ENCODE peak calls at places on chromosomes 5 and 9, in nine cellular contexts. F, U, J, S, R, Y, D, X and I are unnamed samples.

GRCh38 chr5:43432486-43433365 is 20.5 kb upstream of the CCL28 start:
- DNase-seq in F (peak), J (no peak), S (peak), U (no peak), Y (peak), X (no peak), D (no peak), R (peak), I (peak)

GRCh38 chr5:138969323-138970013 is 94.3 kb upstream of the LRRTM2 start:
- DNase-seq in J (no peak), Y (no peak), D (no peak), X (no peak), R (no peak), U (no peak), F (no peak), S (no peak), I (no peak)

GRCh38 chr5:20476016-20476415 is 488.0 kb upstream of the CDH18 start:
- DNase-seq in S (no peak), F (no peak), U (no peak), R (no peak), J (no peak), D (no peak), Y (no peak), X (no peak), I (no peak)

GRCh38 chr9:138097501-138097991 is 220.0 kb downstream of the CACNA1B start:
- DNase-seq in S (peak), J (peak), U (peak), R (no peak), F (no peak), X (no peak), D (no peak), Y (no peak), I (peak)

GRCh38 chr5:154815684-154816247 is 34.6 kb downstream of the FAXDC2 start:
- DNase-seq in S (no peak), U (no peak), Y (no peak), X (no peak), D (no peak), R (no peak), J (no peak), F (no peak), I (no peak)

GRCh38 chr5:178380541-178381074 is 148.0 kb upstream of the PHYKPL start:
- DNase-seq in F (no peak), R (no peak), X (no peak), J (no peak), Y (no peak), U (no peak), S (no peak), D (no peak), I (peak)

GRCh38 chr5:102090770-102091169 is 205.3 kb downstream of the SLCO4C1 start:
- DNase-seq in X (no peak), R (no peak), J (no peak), F (peak), Y (no peak), D (no peak), U (no peak), S (no peak), I (no peak)

GRCh38 chr5:119270955-119271757 is 84.7 kb upstream of the TNFAIP8 start:
- DNase-seq in R (no peak), J (no peak), X (no peak), S (no peak), D (no peak), U (no peak), Y (peak), F (no peak), I (no peak)

GRCh38 chr5:124824637-124825158 is 78.3 kb upstream of the ZNF608 start:
- DNase-seq in U (no peak), R (peak), D (peak), F (no peak), S (no peak), X (no peak), J (no peak), Y (no peak), I (no peak)

GRCh38 chr5:153352685-153353219 is 137.7 kb upstream of the GRIA1 start:
- DNase-seq in R (no peak), U (no peak), D (no peak), Y (no peak), J (no peak), X (no peak), F (no peak), S (no peak), I (peak)

GRCh38 chr5:6781711-6782110 is 68.5 kb downstream of the TENT4A start:
- DNase-seq in F (no peak), X (no peak), J (no peak), Y (no peak), R (no peak), D (no peak), U (no peak), S (no peak), I (no peak)

GRCh38 chr5:174410716-174411512 is 313.5 kb upstream of the MSX2 start:
- DNase-seq in D (no peak), X (no peak), R (no peak), U (no peak), F (no peak), J (no peak), Y (no peak), S (no peak), I (no peak)

GRCh38 chr5:109922396-109922995 is 232.8 kb downstream of the MAN2A1 start:
- DNase-seq in J (no peak), F (no peak), X (no peak), S (no peak), U (no peak), D (no peak), R (no peak), Y (no peak), I (no peak)

GRCh38 chr5:302951-303350 is 18.6 kb upstream of the AHRR start:
- DNase-seq in J (peak), F (no peak), D (no peak), R (no peak), U (no peak), S (no peak), X (no peak), Y (no peak), I (no peak)

GRCh38 chr5:34740306-34740891 is 84.3 kb downstream of the RAI14 start:
- DNase-seq in X (no peak), D (no peak), J (no peak), Y (no peak), S (no peak), U (no peak), F (no peak), R (no peak), I (peak)

GRCh38 chr5:143481697-143482531 is 78.4 kb upstream of the NR3C1 start:
- DNase-seq in J (no peak), Y (no peak), S (no peak), U (no peak), F (no peak), R (peak), X (no peak), D (no peak), I (no peak)

GRCh38 chr5:20335978-20336377 is 348.0 kb upstream of the CDH18 start:
- DNase-seq in Y (no peak), F (no peak), R (peak), J (no peak), D (no peak), U (no peak), X (no peak), S (no peak), I (no peak)

GRCh38 chr9:137705906-137706305 is 87.1 kb downstream of the EHMT1 start:
- DNase-seq in Y (no peak), D (no peak), R (no peak), J (no peak), F (no peak), U (no peak), S (no peak), X (no peak), I (no peak)

GRCh38 chr5:115626444-115626823 is 598 bp upstream of the TMED7 start:
- DNase-seq in D (no peak), Y (no peak), R (no peak), F (peak), X (no peak), S (no peak), U (no peak), J (no peak), I (peak)

GRCh38 chr5:73826761-73827450 is 200.9 kb downstream of the ARHGEF28 start:
- DNase-seq in D (peak), Y (peak), J (no peak), U (no peak), F (no peak), S (no peak), R (peak), X (no peak), I (peak)

GRCh38 chr9:17315341-17315740 is 180.5 kb downstream of the CNTLN start:
- DNase-seq in R (no peak), U (no peak), Y (no peak), J (no peak), X (no peak), D (no peak), S (no peak), F (no peak), I (no peak)

GRCh38 chr9:2722715-2723114 is 5.4 kb downstream of the KCNV2 start:
- DNase-seq in S (no peak), F (no peak), X (no peak), R (no peak), U (no peak), Y (no peak), D (no peak), J (no peak), I (no peak)

GRCh38 chr9:21027295-21027694 is 4.1 kb downstream of the HACD4 start:
- DNase-seq in U (no peak), R (peak), S (no peak), F (no peak), X (no peak), J (no peak), D (no peak), Y (no peak), I (no peak)

GRCh38 chr5:91126448-91126847 is 256.7 kb downstream of the ARRDC3 start:
- DNase-seq in D (peak), F (no peak), S (no peak), X (no peak), Y (peak), U (no peak), J (no peak), R (peak), I (no peak)

GRCh38 chr5:5042786-5043185 is 97.3 kb upstream of the ADAMTS16 start:
- DNase-seq in X (no peak), D (no peak), R (no peak), U (no peak), S (no peak), F (no peak), J (no peak), Y (no peak), I (no peak)

GRCh38 chr5:102911973-102912372 is 156.9 kb downstream of the PAM start:
- DNase-seq in F (peak), J (no peak), Y (no peak), S (no peak), D (peak), X (no peak), R (peak), U (no peak), I (no peak)

DNA sequence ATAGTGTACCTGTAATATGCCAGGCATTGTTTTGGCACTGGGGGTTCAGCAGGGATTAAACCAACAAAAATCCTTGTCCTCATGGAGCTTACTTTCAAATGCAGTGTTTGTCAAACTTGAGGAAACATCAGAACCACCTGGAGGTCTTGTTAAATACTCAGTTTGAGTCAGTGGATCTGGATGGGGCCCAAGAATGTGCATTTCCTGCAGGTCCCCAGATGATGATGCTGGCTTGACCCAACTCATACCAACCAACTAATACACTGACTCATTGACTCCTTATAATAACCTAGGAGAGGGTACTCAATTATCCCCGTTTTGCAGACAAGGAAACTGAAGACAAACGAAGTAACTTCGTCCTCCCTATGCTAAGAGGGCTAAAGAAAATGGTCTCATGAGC is 11.3 kb downstream of the WWC1 start:
- DNase-seq in X (no peak), Y (no peak), R (no peak), F (peak), J (no peak), S (no peak), D (no peak), U (no peak), I (no peak)
- H3K4me3 ChIP-seq in X (no peak), Y (no peak), R (no peak), F (no peak), J (no peak), S (no peak), D (no peak), U (no peak), I (no peak)

GRCh38 chr9:77183581-77183980 is 6.2 kb downstream of the VPS13A start:
- DNase-seq in U (no peak), F (no peak), Y (no peak), D (no peak), J (no peak), R (no peak), X (no peak), S (no peak), I (no peak)

GRCh38 chr9:77177894-77178794 is 810 bp downstream of the VPS13A start:
- DNase-seq in S (peak), F (no peak), X (no peak), D (no peak), J (peak), U (peak), Y (peak), R (peak), I (peak)

GRCh38 chr9:77176686-77177142 is 620 bp upstream of the VPS13A start:
- DNase-seq in D (no peak), F (no peak), J (no peak), R (no peak), U (no peak), Y (no peak), S (no peak), X (no peak), I (peak)

GRCh38 chr9:77177143-77177893 is at the start of gene VPS13A:
- DNase-seq in S (peak), J (peak), X (peak), D (peak), Y (peak), F (peak), U (peak), R (peak), I (peak)

DNA sequence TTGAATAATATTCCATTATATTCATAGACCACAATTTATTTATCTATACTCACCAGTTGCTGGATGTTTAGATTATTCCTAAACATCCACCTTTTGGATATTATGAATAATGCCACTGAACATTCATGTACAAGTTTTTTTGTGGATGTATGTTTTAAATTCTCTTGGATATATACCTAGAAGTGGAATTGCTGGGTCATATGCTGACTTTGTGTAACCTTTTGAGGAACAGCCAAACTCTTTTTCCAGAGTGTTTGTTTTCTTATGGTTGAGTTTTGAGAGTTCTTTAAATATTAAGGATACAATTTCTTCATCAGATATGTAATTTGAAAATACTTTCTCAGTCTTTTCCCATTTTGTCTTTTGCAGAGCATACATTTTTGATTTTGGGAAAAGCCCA is 2.7 kb downstream of the VPS13A start:
- DNase-seq in J (no peak), S (no peak), Y (no peak), U (no peak), X (no peak), D (no peak), R (no peak), F (no peak), I (no peak)
- H3K4me3 ChIP-seq in J (no peak), S (no peak), Y (no peak), U (no peak), X (no peak), D (no peak), R (no peak), F (no peak), I (no peak)

GRCh38 chr5:36666304-36666703 is 59.9 kb downstream of the SLC1A3 start:
- DNase-seq in X (no peak), S (no peak), D (no peak), F (no peak), R (no peak), Y (no peak), U (no peak), J (no peak), I (no peak)

GRCh38 chr5:36666986-36667385 is 60.6 kb downstream of the SLC1A3 start:
- DNase-seq in R (no peak), Y (no peak), U (no peak), S (no peak), D (no peak), F (no peak), J (no peak), X (no peak), I (no peak)

GRCh38 chr5:36665638-36666037 is 59.2 kb downstream of the SLC1A3 start:
- DNase-seq in R (no peak), U (no peak), X (no peak), S (no peak), F (no peak), Y (no peak), J (no peak), D (no peak), I (no peak)

GRCh38 chr5:36662291-36662851 is 56.0 kb downstream of the SLC1A3 start:
- DNase-seq in D (no peak), Y (no peak), U (peak), J (no peak), R (no peak), F (no peak), S (no peak), X (no peak), I (no peak)

GRCh38 chr5:36664762-36665161 is 58.4 kb downstream of the SLC1A3 start:
- DNase-seq in D (no peak), J (no peak), R (no peak), Y (no peak), U (peak), F (peak), X (no peak), S (no peak), I (no peak)
- H3K4me3 ChIP-seq in D (no peak), J (no peak), R (no peak), Y (no peak), U (no peak), F (no peak), X (no peak), S (no peak), I (no peak)

GRCh38 chr5:142358648-142359047 is 33.8 kb upstream of the SPRY4 start:
- DNase-seq in J (no peak), Y (no peak), R (no peak), X (no peak), D (no peak), F (no peak), U (no peak), S (no peak), I (no peak)

GRCh38 chr5:142360051-142360498 is 35.3 kb upstream of the SPRY4 start:
- DNase-seq in R (no peak), F (no peak), X (no peak), J (no peak), S (no peak), D (no peak), U (no peak), Y (no peak), I (no peak)

GRCh38 chr5:142358121-142358520 is 33.3 kb upstream of the SPRY4 start:
- DNase-seq in S (no peak), Y (no peak), J (no peak), D (no peak), F (no peak), R (no peak), X (no peak), U (no peak), I (no peak)

GRCh38 chr5:142363619-142363963 is 38.8 kb upstream of the SPRY4 start:
- DNase-seq in J (no peak), D (no peak), F (no peak), R (no peak), X (no peak), S (no peak), Y (no peak), U (no peak), I (no peak)

GRCh38 chr5:142360607-142361120 is 35.8 kb upstream of the SPRY4 start:
- DNase-seq in D (no peak), R (peak), S (no peak), Y (no peak), U (no peak), F (peak), X (no peak), J (no peak), I (peak)
- H3K4me3 ChIP-seq in D (no peak), R (no peak), S (no peak), Y (no peak), U (no peak), F (peak), X (no peak), J (no peak), I (peak)

DNA sequence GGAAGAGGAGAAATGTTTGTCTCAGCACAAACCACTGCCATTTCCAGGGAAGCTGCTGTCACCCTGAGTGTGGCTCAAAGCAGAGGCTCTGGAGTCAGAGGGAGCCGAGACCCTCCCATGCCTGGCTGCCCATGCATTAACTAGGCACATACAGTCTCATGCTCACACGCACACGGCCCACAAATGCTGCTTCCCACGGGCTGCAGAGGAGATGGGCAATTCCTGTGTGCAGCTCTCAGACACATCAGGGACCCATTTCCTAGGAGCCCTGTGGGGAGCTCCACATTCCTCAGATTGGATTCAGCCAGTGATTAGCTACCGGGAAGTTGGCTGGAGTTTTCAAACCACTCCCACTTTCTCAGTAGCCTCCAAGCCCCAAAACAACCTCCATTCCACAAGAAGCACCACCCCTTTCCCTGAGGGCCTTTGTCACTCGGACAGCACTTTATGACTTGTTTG is 9.1 kb upstream of the PTGES start:
- DNase-seq in S (no peak), X (no peak), Y (no peak), R (peak), F (no peak), J (no peak), U (no peak), D (peak), I (peak)
- H3K4me3 ChIP-seq in S (no peak), X (no peak), Y (no peak), R (no peak), F (no peak), J (no peak), U (no peak), D (peak), I (peak)